ENCODE peak calls at places on chromosomes 7 and 10, in nine cellular contexts. F is lower leg skin, A is epithelial cell of esophagus, G is fibroblast of lung, D is right lobe of liver, Z is foreskin fibroblast, L is tibial nerve, J is fibroblast of pulmonary artery, H is GM06990. V is an unnamed sample.

GRCh38 chr7:4134204-4134603 is 547.9 kb upstream of the FOXK1 start:
- DNase-seq in J (no peak), G (no peak), D (peak; percentile 60), L (no peak), Z (no peak), H (no peak), A (no peak), F (no peak), V (no peak)

GRCh38 chr7:8605227-8605626 is 171.8 kb downstream of the NXPH1 start:
- DNase-seq in A (no peak), D (no peak), G (no peak), F (no peak), H (no peak), J (no peak), Z (no peak), L (no peak), V (no peak)

GRCh38 chr10:22625511-22626288 is 88.7 kb downstream of the PIP4K2A start:
- DNase-seq in Z (no peak), J (no peak), D (no peak), L (no peak), H (no peak), G (peak; percentile 16), A (no peak), F (no peak), V (no peak)

GRCh38 chr7:121192834-121193233 is 136.0 kb upstream of the WNT16 start:
- DNase-seq in F (no peak), H (no peak), A (no peak), J (peak; percentile 6), G (peak; percentile 94), D (no peak), Z (no peak), L (no peak), V (no peak)

GRCh38 chr10:51302316-51302715 is 228.0 kb downstream of the PRKG1 start:
- DNase-seq in L (no peak), G (peak; percentile 74), F (no peak), Z (no peak), J (peak; percentile 46), H (no peak), A (no peak), D (no peak), V (no peak)

GRCh38 chr10:76882245-76882644 is 755.4 kb downstream of the KCNMA1 start:
- DNase-seq in D (no peak), A (no peak), G (no peak), Z (no peak), F (no peak), L (no peak), H (peak; percentile 54), J (no peak), V (no peak)

GRCh38 chr7:91082038-91082437 is 182.2 kb upstream of the FZD1 start:
- DNase-seq in L (no peak), Z (peak; percentile 24), A (no peak), H (no peak), D (no peak), F (no peak), G (peak; percentile 73), J (peak; percentile 45), V (no peak)

GRCh38 chr10:101106351-101106750 is 24.7 kb upstream of the TLX1 start:
- DNase-seq in J (no peak), F (no peak), L (no peak), D (no peak), G (no peak), Z (no peak), A (no peak), H (no peak), V (no peak)

GRCh38 chr7:25989140-25989705 is 162.8 kb upstream of the NFE2L3 start:
- DNase-seq in L (no peak), J (no peak), H (no peak), F (no peak), Z (no peak), G (no peak), A (no peak), D (no peak), V (no peak)

GRCh38 chr7:141654551-141654950 is 47.4 kb downstream of the DENND11 start:
- DNase-seq in G (peak; percentile 78), A (peak; percentile 84), Z (peak; percentile 31), L (no peak), F (no peak), D (peak; percentile 75), J (peak; percentile 82), H (peak; percentile 26), V (peak; percentile 79)

GRCh38 chr10:51910189-51910588 is 210.8 kb upstream of the CSTF2T start:
- DNase-seq in F (no peak), H (no peak), D (no peak), J (no peak), L (no peak), G (no peak), Z (no peak), A (no peak), V (no peak)

GRCh38 chr10:102814456-102814871 is 22.7 kb downstream of the CYP17A1 start:
- DNase-seq in G (peak; percentile 27), F (no peak), Z (no peak), L (peak; percentile 45), A (no peak), H (no peak), D (no peak), J (peak; percentile 67), V (no peak)

GRCh38 chr10:49152037-49152436 is 18.2 kb upstream of the FAM170B start:
- DNase-seq in G (no peak), A (no peak), F (no peak), D (no peak), H (no peak), J (no peak), L (no peak), Z (no peak), V (no peak)

GRCh38 chr7:46450871-46451270 is 529.8 kb upstream of the IGFBP3 start:
- DNase-seq in F (no peak), G (no peak), L (no peak), Z (peak; percentile 13), A (no peak), J (no peak), H (no peak), D (no peak), V (no peak)

GRCh38 chr7:16034353-16034752 is 347.9 kb upstream of the MEOX2 start:
- DNase-seq in A (peak; percentile 65), Z (peak; percentile 81), H (no peak), F (no peak), L (no peak), J (peak; percentile 9), G (peak; percentile 15), D (no peak), V (no peak)

GRCh38 chr10:86840498-86840897 is 84.1 kb downstream of the BMPR1A start:
- DNase-seq in J (no peak), Z (no peak), F (no peak), H (no peak), A (no peak), D (no peak), L (no peak), G (no peak), V (no peak)

GRCh38 chr10:93445097-93445960 is 36.8 kb downstream of the MYOF start:
- DNase-seq in J (peak; percentile 98), A (peak; percentile 99), G (peak; percentile 98), L (peak; percentile 90), H (no peak), F (peak; percentile 96), Z (peak; percentile 97), D (peak; percentile 94), V (peak; percentile 87)

GRCh38 chr10:24541239-24541753 is 182.4 kb downstream of the ARHGAP21 start:
- DNase-seq in H (no peak), G (no peak), Z (no peak), J (no peak), L (no peak), D (no peak), F (peak; percentile 12), A (peak; percentile 63), V (no peak)

GRCh38 chr7:91082854-91083495 is 181.3 kb upstream of the FZD1 start:
- DNase-seq in J (peak; percentile 67), H (no peak), Z (no peak), L (no peak), G (peak; percentile 73), F (no peak), A (peak; percentile 49), D (no peak), V (no peak)

GRCh38 chr7:45591101-45591906 is 17.1 kb downstream of the ADCY1 start:
- DNase-seq in L (no peak), F (peak; percentile 70), D (peak; percentile 5), J (no peak), G (no peak), A (no peak), Z (no peak), H (no peak), V (no peak)

GRCh38 chr7:27364344-27364758 is 121.7 kb downstream of the EVX1 start:
- DNase-seq in D (peak; percentile 61), H (no peak), A (peak; percentile 46), J (peak; percentile 94), G (peak; percentile 94), F (peak; percentile 91), Z (peak; percentile 76), L (peak; percentile 48), V (no peak)

GRCh38 chr7:36312064-36312914 is 77.4 kb upstream of the ANLN start:
- DNase-seq in Z (no peak), A (peak; percentile 58), J (no peak), L (no peak), D (no peak), H (no peak), G (no peak), F (no peak), V (peak; percentile 36)
- TF ChIP-seq CTCF in Z (no peak), A (peak; percentile 65), J (no peak), L (no peak), D (peak; percentile 29), H (peak; percentile 33), G (peak; percentile 11), F (no peak), V (peak; percentile 54)

GRCh38 chr10:71548494-71548846 is 151.8 kb downstream of the CDH23 start:
- DNase-seq in G (no peak), J (peak; percentile 18), H (no peak), A (no peak), L (no peak), D (no peak), Z (no peak), F (no peak), V (peak; percentile 52)
- TF ChIP-seq CTCF in G (peak; percentile 32), J (peak; percentile 43), H (peak; percentile 55), A (peak; percentile 13), L (no peak), D (no peak), Z (peak; percentile 34), F (no peak), V (peak; percentile 41)

DNA sequence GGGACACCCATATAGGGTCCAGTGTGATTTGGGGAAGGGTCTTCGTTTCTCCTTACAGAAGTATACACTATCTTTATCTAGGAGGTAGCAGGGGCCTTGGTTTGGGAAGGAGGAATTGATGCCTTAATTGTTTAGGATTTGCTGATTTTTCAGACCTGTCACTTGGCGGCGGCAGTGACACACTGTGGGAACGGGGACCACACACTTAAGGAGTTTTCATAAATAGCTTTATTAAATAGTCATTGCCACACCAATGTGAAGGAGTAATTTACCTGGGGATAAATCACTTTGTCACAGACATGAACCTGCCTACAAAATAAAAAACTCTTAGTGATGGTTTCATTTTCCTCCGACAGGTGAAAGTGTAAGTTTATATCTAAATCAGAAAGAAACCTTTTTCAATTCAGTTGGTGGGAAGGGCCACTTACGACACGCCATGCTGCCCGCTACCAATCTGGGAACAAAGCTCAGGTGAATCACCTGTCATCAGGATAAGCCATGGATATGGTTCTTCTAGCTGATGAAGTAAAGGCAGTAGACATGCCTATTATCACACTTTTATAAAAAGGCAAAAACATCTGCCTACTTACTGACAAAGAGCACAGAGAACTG is 12.3 kb upstream of the ENO4 start:
- DNase-seq in L (no peak), D (no peak), G (peak; percentile 45), A (no peak), J (peak; percentile 59), F (no peak), H (no peak), Z (no peak), V (no peak)
- TF ChIP-seq CTCF in L (no peak), D (no peak), G (peak; percentile 51), A (no peak), J (peak; percentile 61), F (no peak), H (no peak), Z (no peak), V (no peak)

GRCh38 chr10:123429631-123430257 is 236.4 kb upstream of the GPR26 start:
- DNase-seq in A (no peak), D (no peak), Z (peak; percentile 4), L (no peak), F (no peak), J (no peak), G (no peak), H (no peak), V (no peak)
- TF ChIP-seq CTCF in A (no peak), D (no peak), Z (no peak), L (no peak), F (no peak), J (no peak), G (no peak), H (no peak), V (no peak)